ENCODE peak calls at places on chromosome 11, in seven cellular contexts. M is T-cell; U is activated naive CD4-positive, alpha-beta T cell treated with Interleukin-2 at 50 U/mL for 16 hours; C is occipital lobe; R is left cardiac atrium; I is HT1080; N is stimulated activated naive CD4-positive, alpha-beta T cell. O is an unnamed sample.
A peak's percentile ranks its signal among the peaks of the same experiment; 100 is the strongest.

GRCh38 chr11:72548481-72548880 is 114.2 kb upstream of the CLPB start:
- DNase-seq in M (no peak), U (no peak), C (no peak), R (no peak), I (no peak), N (no peak), O (no peak)

GRCh38 chr11:37988031-37988430 is 1390.0 kb upstream of the RAG2 start:
- DNase-seq in M (no peak), U (no peak), C (no peak), R (no peak), I (no peak), N (no peak), O (no peak)

GRCh38 chr11:65912840-65913239 is 6.0 kb downstream of the C11orf68 start:
- DNase-seq in M (no peak), U (no peak), C (no peak), R (no peak), I (peak; percentile 81), N (no peak), O (no peak)

GRCh38 chr11:102118937-102119336 is 8.7 kb downstream of the YAP1 start:
- DNase-seq in M (no peak), U (no peak), C (no peak), R (no peak), I (no peak), N (no peak), O (no peak)

GRCh38 chr11:113475160-113475761 is at the start of gene DRD2:
- DNase-seq in M (no peak), U (no peak), C (no peak), R (peak; percentile 31), I (peak; percentile 9), N (no peak), O (no peak)

GRCh38 chr11:111554532-111554931 is 14.0 kb downstream of the LAYN start:
- DNase-seq in M (no peak), U (no peak), C (no peak), R (no peak), I (peak; percentile 35), N (no peak), O (no peak)

GRCh38 chr11:118437736-118438125 is 1.4 kb downstream of the KMT2A start:
- DNase-seq in M (peak; percentile 24), U (peak; percentile 31), C (no peak), R (no peak), I (no peak), N (no peak), O (peak; percentile 75)

GRCh38 chr11:90449643-90450042 is 226.8 kb upstream of the CHORDC1 start:
- DNase-seq in M (no peak), U (no peak), C (no peak), R (no peak), I (no peak), N (no peak), O (no peak)

GRCh38 chr11:64851831-64852337 is 7.4 kb upstream of the CDC42BPG start:
- DNase-seq in M (no peak), U (no peak), C (no peak), R (no peak), I (no peak), N (no peak), O (no peak)

GRCh38 chr11:27902981-27903624 is 202.8 kb upstream of the BDNF start:
- DNase-seq in M (no peak), U (no peak), C (no peak), R (no peak), I (peak; percentile 84), N (no peak), O (no peak)

GRCh38 chr11:66080055-66080817 is 10.2 kb downstream of the PACS1 start:
- DNase-seq in M (peak; percentile 48), U (peak; percentile 71), C (no peak), R (peak; percentile 65), I (peak; percentile 68), N (peak; percentile 66), O (peak; percentile 88)

GRCh38 chr11:126963603-126964353 is 36.8 kb downstream of the KIRREL3 start:
- DNase-seq in M (no peak), U (no peak), C (no peak), R (no peak), I (peak; percentile 96), N (no peak), O (no peak)

O was measured in activated effector memory CD4-positive, alpha-beta T cell treated with anti-CD3 and anti-CD28 coated beads, Interleukin-2, amount 50 U/mL, for 16 hours.